ENCODE peak calls at places on chromosomes 11 and 22, in seven cellular contexts. One of them, this sample, is unnamed.

GRCh38 chr22:24444729-24445466 is 17.5 kb downstream of the ADORA2A start:
- DNase-seq in ovary: no peak
- DNase-seq in H1: no peak
- DNase-seq in transverse colon: no peak
- DNase-seq in HepG2: no peak
- DNase-seq in sigmoid colon: no peak
- DNase-seq in A549: no peak
- DNase-seq in this sample: no peak

GRCh38 chr11:116033931-116034553 is 529.8 kb upstream of the CADM1 start:
- DNase-seq in ovary: no peak
- DNase-seq in H1: no peak
- DNase-seq in transverse colon: no peak
- DNase-seq in HepG2: no peak
- DNase-seq in sigmoid colon: no peak
- DNase-seq in A549: no peak
- DNase-seq in this sample: no peak

GRCh38 chr22:49528420-49528720 is 299.3 kb downstream of the BRD1 start:
- DNase-seq in ovary: no peak
- DNase-seq in H1: no peak
- DNase-seq in transverse colon: no peak
- DNase-seq in HepG2: no peak
- DNase-seq in sigmoid colon: no peak
- DNase-seq in A549: no peak
- DNase-seq in this sample: no peak

GRCh38 chr11:102615077-102615893 is 9.8 kb downstream of the MMP20 start:
- DNase-seq in ovary: no peak
- DNase-seq in H1: no peak
- DNase-seq in transverse colon: no peak
- DNase-seq in HepG2: peak; percentile 82
- DNase-seq in sigmoid colon: no peak
- DNase-seq in A549: no peak
- DNase-seq in this sample: peak; percentile 91

GRCh38 chr11:46392421-46393230 is 1.1 kb upstream of the CHRM4 start:
- DNase-seq in ovary: peak; percentile 87
- DNase-seq in H1: no peak
- DNase-seq in transverse colon: peak; percentile 85
- DNase-seq in HepG2: peak; percentile 66
- DNase-seq in sigmoid colon: peak; percentile 88
- DNase-seq in A549: peak; percentile 87
- DNase-seq in this sample: no peak

GRCh38 chr22:33005476-33005875 is 52.7 kb downstream of the SYN3 start:
- DNase-seq in ovary: no peak
- DNase-seq in H1: no peak
- DNase-seq in transverse colon: no peak
- DNase-seq in HepG2: no peak
- DNase-seq in sigmoid colon: no peak
- DNase-seq in A549: no peak
- DNase-seq in this sample: no peak

GRCh38 chr11:128453444-128454336 is 133.7 kb downstream of the ETS1 start:
- DNase-seq in ovary: peak; percentile 64
- DNase-seq in H1: no peak
- DNase-seq in transverse colon: peak; percentile 62
- DNase-seq in HepG2: no peak
- DNase-seq in sigmoid colon: peak; percentile 91
- DNase-seq in A549: no peak
- DNase-seq in this sample: no peak

GRCh38 chr22:24428751-24429410 is 1.5 kb downstream of the ADORA2A start:
- DNase-seq in ovary: peak; percentile 15
- DNase-seq in H1: no peak
- DNase-seq in transverse colon: no peak
- DNase-seq in HepG2: no peak
- DNase-seq in sigmoid colon: no peak
- DNase-seq in A549: no peak
- DNase-seq in this sample: no peak

GRCh38 chr22:19895160-19895849 is 40.6 kb upstream of the GNB1L start:
- DNase-seq in ovary: peak; percentile 16
- DNase-seq in H1: no peak
- DNase-seq in transverse colon: no peak
- DNase-seq in HepG2: no peak
- DNase-seq in sigmoid colon: no peak
- DNase-seq in A549: no peak
- DNase-seq in this sample: no peak

GRCh38 chr22:42871146-42872050 is 14.3 kb upstream of the ARFGAP3 start:
- DNase-seq in ovary: no peak
- DNase-seq in H1: no peak
- DNase-seq in transverse colon: no peak
- DNase-seq in HepG2: no peak
- DNase-seq in sigmoid colon: no peak
- DNase-seq in A549: no peak
- DNase-seq in this sample: no peak

GRCh38 chr11:64305691-64306562 is 603 bp downstream of the ESRRA start:
- DNase-seq in ovary: peak; percentile 81
- DNase-seq in H1: no peak
- DNase-seq in transverse colon: peak; percentile 89
- DNase-seq in HepG2: peak; percentile 77
- DNase-seq in sigmoid colon: peak; percentile 85
- DNase-seq in A549: peak; percentile 38
- DNase-seq in this sample: peak; percentile 94

GRCh38 chr11:31240340-31240904 is 129.1 kb downstream of the DCDC1 start:
- DNase-seq in ovary: no peak
- DNase-seq in H1: no peak
- DNase-seq in transverse colon: no peak
- DNase-seq in HepG2: peak; percentile 59
- DNase-seq in sigmoid colon: no peak
- DNase-seq in A549: peak; percentile 5
- DNase-seq in this sample: no peak

GRCh38 chr11:80899381-80899780 is 1458.6 kb upstream of the TENM4 start:
- DNase-seq in ovary: no peak
- DNase-seq in H1: no peak
- DNase-seq in transverse colon: no peak
- DNase-seq in HepG2: no peak
- DNase-seq in sigmoid colon: no peak
- DNase-seq in A549: no peak
- DNase-seq in this sample: no peak

GRCh38 chr11:11975201-11976092 is 33.0 kb downstream of the DKK3 start:
- DNase-seq in ovary: no peak
- DNase-seq in H1: no peak
- DNase-seq in transverse colon: no peak
- DNase-seq in HepG2: no peak
- DNase-seq in sigmoid colon: no peak
- DNase-seq in A549: no peak
- DNase-seq in this sample: no peak

GRCh38 chr22:22810018-22810427 is 77.6 kb upstream of the IGLL5 start:
- DNase-seq in ovary: peak; percentile 32
- DNase-seq in H1: no peak
- DNase-seq in transverse colon: peak; percentile 57
- DNase-seq in HepG2: peak; percentile 50
- DNase-seq in sigmoid colon: no peak
- DNase-seq in A549: peak; percentile 18
- DNase-seq in this sample: peak; percentile 88

DNA sequence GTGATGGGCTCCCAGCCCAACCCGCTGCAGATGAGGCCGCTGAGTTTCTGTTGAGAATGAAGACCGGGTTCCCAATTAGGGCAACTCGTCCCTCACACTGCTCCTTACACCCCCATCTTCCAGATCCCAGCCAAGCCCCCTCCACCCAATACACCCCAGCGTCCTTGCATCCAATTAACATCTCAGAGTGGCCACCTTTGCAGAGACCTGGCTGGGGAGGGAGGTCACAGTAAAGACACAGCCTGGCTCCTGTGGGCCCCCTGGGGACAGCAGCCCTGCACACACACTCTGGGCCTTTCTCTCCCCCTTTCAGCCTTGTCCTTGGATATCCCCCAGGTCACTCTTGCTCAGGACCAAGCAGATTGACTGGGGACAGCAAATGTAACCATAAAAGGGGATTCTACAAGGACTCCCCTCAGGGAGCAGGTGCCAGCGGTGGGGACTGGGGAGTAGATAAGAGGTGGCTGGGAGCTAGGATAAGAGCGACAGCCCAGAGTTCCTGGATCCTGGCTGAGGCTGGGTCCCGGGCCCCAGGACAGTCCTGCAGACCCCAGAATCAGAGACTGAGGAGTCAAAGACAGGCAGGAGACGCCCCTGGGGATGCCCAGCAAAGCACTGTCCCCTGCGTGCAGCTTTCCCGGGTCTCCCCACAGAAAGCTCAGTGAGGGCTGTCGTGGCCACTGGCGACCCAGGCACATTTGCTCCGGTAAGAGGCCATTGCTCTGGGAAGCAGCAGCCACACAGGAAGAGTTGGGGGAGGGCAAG is 8.4 kb downstream of the APOBEC3A start:
- DNase-seq in ovary: no peak
- DNase-seq in H1: no peak
- DNase-seq in transverse colon: no peak
- DNase-seq in HepG2: no peak
- DNase-seq in sigmoid colon: no peak
- DNase-seq in A549: no peak
- DNase-seq in this sample: no peak
- TF ChIP-seq EP300 in ovary: no peak
- TF ChIP-seq EP300 in H1: no peak
- TF ChIP-seq EP300 in transverse colon: no peak
- TF ChIP-seq EP300 in HepG2: no peak
- TF ChIP-seq EP300 in sigmoid colon: no peak
- TF ChIP-seq EP300 in A549: no peak
- TF ChIP-seq EP300 in this sample: no peak

DNA sequence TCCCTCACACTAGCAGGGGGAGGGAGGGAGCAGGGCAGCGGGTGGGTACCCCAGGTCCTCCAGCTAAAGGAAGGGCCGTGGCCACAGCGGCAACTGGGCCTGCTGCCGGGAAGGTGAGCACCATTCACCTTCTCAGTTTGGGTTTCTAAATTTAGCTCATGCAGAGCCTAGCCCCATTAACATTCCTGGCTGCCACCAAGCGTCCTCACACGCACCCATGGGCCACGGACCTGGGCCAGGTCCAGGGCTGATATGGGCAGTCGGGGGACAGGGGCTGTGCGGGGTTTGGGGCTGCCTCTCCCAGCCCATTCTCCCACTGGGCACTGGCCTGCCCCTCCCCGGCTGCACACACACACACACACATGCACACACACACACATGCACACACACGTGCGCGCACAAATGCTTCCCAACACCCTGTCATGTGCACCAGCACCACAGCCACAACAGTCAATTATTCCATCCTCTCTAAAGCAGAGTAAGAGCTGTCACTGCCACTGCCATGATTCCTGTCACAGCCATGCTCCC is 28.7 kb downstream of the SYT7 start:
- DNase-seq in ovary: no peak
- DNase-seq in H1: no peak
- DNase-seq in transverse colon: no peak
- DNase-seq in HepG2: no peak
- DNase-seq in sigmoid colon: no peak
- DNase-seq in A549: no peak
- DNase-seq in this sample: no peak
- TF ChIP-seq EP300 in ovary: no peak
- TF ChIP-seq EP300 in H1: no peak
- TF ChIP-seq EP300 in transverse colon: no peak
- TF ChIP-seq EP300 in HepG2: no peak
- TF ChIP-seq EP300 in sigmoid colon: no peak
- TF ChIP-seq EP300 in A549: no peak
- TF ChIP-seq EP300 in this sample: no peak

DNA sequence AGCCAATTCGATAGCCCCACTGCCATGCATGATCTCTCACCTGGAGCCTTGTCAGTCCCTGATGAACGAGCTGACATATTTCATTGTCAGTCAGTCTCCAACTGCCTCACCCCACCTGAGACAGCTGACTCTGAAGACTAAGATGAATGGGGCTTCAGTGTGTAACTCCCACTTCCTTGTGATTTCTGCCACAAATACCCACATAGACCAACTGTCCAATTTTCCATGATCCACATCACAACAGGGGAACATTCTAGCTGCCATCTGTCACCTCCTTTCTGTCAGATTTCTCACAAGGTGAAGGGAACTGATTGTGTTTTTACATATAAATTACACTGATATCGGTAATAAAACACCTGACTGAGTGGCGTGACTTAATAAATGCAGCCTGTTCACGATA is 206.5 kb downstream of the FAM181B start:
- DNase-seq in ovary: no peak
- DNase-seq in H1: no peak
- DNase-seq in transverse colon: no peak
- DNase-seq in HepG2: no peak
- DNase-seq in sigmoid colon: no peak
- DNase-seq in A549: no peak
- DNase-seq in this sample: no peak
- TF ChIP-seq EP300 in ovary: no peak
- TF ChIP-seq EP300 in H1: no peak
- TF ChIP-seq EP300 in transverse colon: no peak
- TF ChIP-seq EP300 in HepG2: no peak
- TF ChIP-seq EP300 in sigmoid colon: no peak
- TF ChIP-seq EP300 in A549: no peak
- TF ChIP-seq EP300 in this sample: no peak

GRCh38 chr22:39423976-39424375 is 24.4 kb downstream of the TAB1 start:
- DNase-seq in ovary: no peak
- DNase-seq in H1: no peak
- DNase-seq in transverse colon: no peak
- DNase-seq in HepG2: no peak
- DNase-seq in sigmoid colon: no peak
- DNase-seq in A549: no peak
- DNase-seq in this sample: no peak

GRCh38 chr22:39428597-39429071 is 28.2 kb upstream of the MGAT3 start:
- DNase-seq in ovary: no peak
- DNase-seq in H1: peak; percentile 80
- DNase-seq in transverse colon: no peak
- DNase-seq in HepG2: no peak
- DNase-seq in sigmoid colon: no peak
- DNase-seq in A549: no peak
- DNase-seq in this sample: no peak

GRCh38 chr22:39427751-39428596 is 28.4 kb downstream of the TAB1 start:
- DNase-seq in ovary: no peak
- DNase-seq in H1: no peak
- DNase-seq in transverse colon: peak; percentile 40
- DNase-seq in HepG2: no peak
- DNase-seq in sigmoid colon: no peak
- DNase-seq in A549: no peak
- DNase-seq in this sample: no peak

GRCh38 chr22:39429186-39429585 is 27.6 kb upstream of the MGAT3 start:
- DNase-seq in ovary: no peak
- DNase-seq in H1: no peak
- DNase-seq in transverse colon: no peak
- DNase-seq in HepG2: no peak
- DNase-seq in sigmoid colon: no peak
- DNase-seq in A549: no peak
- DNase-seq in this sample: no peak

DNA sequence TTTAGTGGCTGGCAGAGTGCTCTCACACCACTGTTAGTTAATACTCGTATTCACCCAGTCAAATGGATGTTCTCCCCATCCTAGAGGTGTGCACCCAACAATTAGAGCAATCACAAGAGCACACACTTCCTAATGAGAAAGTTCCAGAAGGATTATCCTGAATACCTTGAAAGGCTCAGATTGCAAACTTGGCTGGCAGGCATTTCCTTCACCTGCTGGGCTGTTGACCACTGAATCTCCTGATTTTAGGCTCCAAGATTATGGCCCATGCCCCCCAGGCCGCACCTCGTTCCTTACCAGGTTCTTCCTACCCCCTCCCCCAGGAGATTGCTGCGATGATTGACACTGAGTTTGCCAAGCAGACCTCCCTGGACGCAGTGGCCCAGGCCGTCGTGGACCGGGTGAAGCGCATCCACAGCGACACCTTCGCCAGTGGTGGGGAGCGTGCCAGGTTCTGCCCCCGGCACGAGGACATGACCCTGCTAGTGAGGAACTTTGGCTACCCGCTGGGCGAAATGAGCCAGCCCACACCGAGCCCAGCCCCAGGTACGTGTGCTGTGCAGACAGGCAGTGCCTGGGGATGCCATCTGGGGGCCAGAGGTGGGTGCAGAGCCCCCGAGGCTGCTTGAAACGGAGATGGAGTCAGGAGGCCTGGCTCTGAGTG is 26.9 kb downstream of the TAB1 start:
- DNase-seq in ovary: no peak
- DNase-seq in H1: no peak
- DNase-seq in transverse colon: no peak
- DNase-seq in HepG2: no peak
- DNase-seq in sigmoid colon: no peak
- DNase-seq in A549: no peak
- DNase-seq in this sample: no peak
- TF ChIP-seq EP300 in ovary: no peak
- TF ChIP-seq EP300 in H1: no peak
- TF ChIP-seq EP300 in transverse colon: no peak
- TF ChIP-seq EP300 in HepG2: no peak
- TF ChIP-seq EP300 in sigmoid colon: no peak
- TF ChIP-seq EP300 in A549: no peak
- TF ChIP-seq EP300 in this sample: no peak